ENCODE peak calls at places on chromosome 21, in four cellular contexts. M is upper lobe of left lung, T is GM10248, G is bronchial epithelial cell. K is an unnamed sample.

GRCh38 chr21:46124926-46125845 is 27.3 kb downstream of the COL6A2 start:
- DNase-seq in M (peak), G (no peak), T (no peak), K (peak)

GRCh38 chr21:45030637-45031218 is 43.7 kb upstream of the ADARB1 start:
- DNase-seq in T (no peak), G (no peak), M (no peak), K (no peak)

GRCh38 chr21:37416914-37417313 is 50.3 kb downstream of the DYRK1A start:
- DNase-seq in M (no peak), G (no peak), T (no peak), K (no peak)

GRCh38 chr21:33945652-33946270 is 30.2 kb upstream of the ATP5PO start:
- DNase-seq in T (no peak), M (no peak), G (peak), K (no peak)

GRCh38 chr21:39061766-39062165 is 121.5 kb downstream of the PSMG1 start:
- DNase-seq in G (no peak), M (no peak), T (no peak), K (no peak)

GRCh38 chr21:16569679-16570078 is 839.9 kb downstream of the USP25 start:
- DNase-seq in G (no peak), T (no peak), M (no peak), K (no peak)

GRCh38 chr21:39263372-39263771 is 50.1 kb downstream of the BRWD1 start:
- DNase-seq in M (no peak), G (peak), T (no peak), K (no peak)

GRCh38 chr21:15483138-15483780 is 246.5 kb upstream of the USP25 start:
- DNase-seq in G (peak), M (peak), T (peak), K (peak)

GRCh38 chr21:45972716-45973474 is 8.7 kb upstream of the COL6A1 start:
- DNase-seq in T (no peak), M (no peak), G (no peak), K (no peak)

GRCh38 chr21:29771491-29772066 is 168.2 kb downstream of the GRIK1 start:
- DNase-seq in T (no peak), G (peak), M (no peak), K (no peak)

GRCh38 chr21:31398574-31398973 is 54.5 kb upstream of the TIAM1 start:
- DNase-seq in T (no peak), G (no peak), M (no peak), K (no peak)

GRCh38 chr21:44931501-44932365 is 8.1 kb upstream of the SLX9 start:
- DNase-seq in T (no peak), M (no peak), G (no peak), K (no peak)

GRCh38 chr21:36829116-36829515 is 130.2 kb downstream of the SIM2 start:
- DNase-seq in G (no peak), T (no peak), M (no peak), K (no peak)

GRCh38 chr21:45192332-45192731 is 95.4 kb downstream of the POFUT2 start:
- DNase-seq in G (no peak), M (no peak), T (no peak), K (no peak)

GRCh38 chr21:38493549-38494253 is 4.6 kb downstream of the ERG start:
- DNase-seq in G (no peak), T (no peak), M (no peak), K (no peak)

GRCh38 chr21:31136891-31137290 is 98.6 kb upstream of the KRTAP19-8 start:
- DNase-seq in M (no peak), T (no peak), G (no peak), K (no peak)

GRCh38 chr21:44703731-44704635 is 7.0 kb downstream of the KRTAP10-12 start:
- DNase-seq in M (no peak), T (no peak), G (no peak), K (no peak)

GRCh38 chr21:34086887-34087306 is 13.5 kb downstream of the MRPS6 start:
- DNase-seq in M (no peak), G (no peak), T (no peak), K (no peak)

GRCh38 chr21:33293811-33294216 is 27.6 kb downstream of the IL10RB start:
- DNase-seq in G (peak), T (no peak), M (no peak), K (no peak)

GRCh38 chr21:38797470-38797869 is 8.3 kb upstream of the ETS2 start:
- DNase-seq in G (peak), M (peak), T (no peak), K (no peak)

GRCh38 chr21:45504516-45505415 is 37.5 kb downstream of the SLC19A1 start:
- DNase-seq in M (no peak), G (no peak), T (no peak), K (no peak)

GRCh38 chr21:29904359-29905282 is 35.2 kb downstream of the GRIK1 start:
- DNase-seq in G (peak), M (no peak), T (no peak), K (no peak)

GRCh38 chr21:45460611-45461368 is 55.8 kb downstream of the COL18A1 start:
- DNase-seq in T (no peak), G (peak), M (no peak), K (no peak)

DNA sequence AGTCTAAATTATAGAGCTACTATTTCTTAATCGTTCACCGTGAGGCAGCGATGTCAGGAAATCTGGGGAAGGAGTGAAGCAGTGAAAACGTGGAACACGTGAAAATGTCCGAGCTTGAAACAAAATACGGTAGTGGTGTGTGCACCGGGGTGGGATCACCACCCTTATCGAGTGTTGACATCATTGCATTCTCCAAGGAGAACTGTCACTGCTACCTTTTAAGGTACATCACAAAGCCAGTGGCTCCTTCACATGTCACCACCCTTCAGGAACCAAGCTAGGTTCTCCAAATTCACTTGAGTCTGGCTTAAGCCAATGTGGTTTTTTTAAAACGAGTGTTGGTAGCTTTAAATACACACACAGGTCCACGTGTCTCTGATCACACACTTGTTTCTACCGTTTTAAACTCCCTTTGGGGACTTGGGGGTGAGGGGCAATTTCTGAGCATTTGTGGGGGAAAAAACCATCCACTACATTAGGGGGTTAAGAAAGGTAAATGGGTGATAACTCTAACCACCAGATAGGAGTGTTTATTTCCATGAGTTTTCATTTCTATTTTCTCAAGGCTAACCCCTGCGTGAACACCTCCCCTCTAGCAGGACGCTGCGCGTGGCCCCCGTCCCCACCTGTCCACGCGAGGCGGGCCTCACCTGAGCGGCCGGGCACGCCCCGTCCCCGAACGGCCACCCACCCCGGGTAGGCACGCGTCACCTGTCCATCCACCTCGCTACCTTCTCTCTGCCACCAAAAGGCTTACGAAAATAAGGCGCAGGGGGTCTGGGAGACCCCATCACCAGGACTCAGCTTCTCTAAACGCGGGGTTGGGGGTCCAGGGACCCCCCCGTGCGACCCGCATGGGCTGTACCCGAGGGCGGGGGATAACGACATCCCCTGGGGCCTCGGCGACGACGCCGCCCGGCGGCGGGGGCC is 978 bp downstream of the PRDM15 start:
- DNase-seq in G (peak), M (peak), T (no peak), K (peak)
- TF ChIP-seq CTCF in G (no peak), M (no peak), T (no peak), K (no peak)

GRCh38 chr21:20698585-20698984 is 299.6 kb upstream of the NCAM2 start:
- DNase-seq in M (no peak), T (no peak), G (no peak), K (no peak)
- TF ChIP-seq CTCF in M (no peak), T (no peak), G (no peak), K (no peak)

DNA sequence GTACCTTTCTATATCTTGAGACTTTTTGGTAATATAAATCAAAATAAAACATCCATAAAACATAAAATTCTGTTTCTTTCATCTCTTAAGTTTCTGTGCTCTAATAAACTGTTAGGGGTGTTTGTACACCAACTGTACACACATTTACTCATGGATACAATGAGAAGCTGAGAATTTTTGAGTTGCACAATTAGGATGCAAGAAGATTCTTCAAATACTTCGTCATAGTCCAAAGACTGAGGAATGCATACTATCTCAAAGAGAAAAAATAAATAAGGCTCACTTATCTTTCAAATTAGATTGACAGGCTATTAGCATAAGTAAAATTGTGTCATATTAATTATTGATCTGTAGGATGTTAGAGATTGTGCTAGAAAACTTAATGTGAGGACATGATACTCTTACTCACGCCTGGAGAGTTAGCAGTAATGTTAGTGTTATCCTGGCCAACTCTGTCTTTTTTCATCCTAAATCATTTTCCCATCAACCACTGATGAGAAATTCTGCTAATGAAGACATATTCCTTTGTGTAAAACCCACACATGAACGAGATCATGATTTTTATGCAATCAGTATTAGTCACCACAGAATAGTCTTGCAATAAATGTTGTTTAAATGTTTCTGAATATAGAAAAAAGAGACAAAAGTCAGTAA is 659.1 kb downstream of the LTN1 start:
- DNase-seq in G (peak), T (no peak), M (no peak), K (no peak)
- TF ChIP-seq CTCF in G (no peak), T (no peak), M (no peak), K (no peak)

GRCh38 chr21:42466700-42467612 is 29.1 kb downstream of the RSPH1 start:
- DNase-seq in G (peak), M (peak), T (peak), K (peak)
- TF ChIP-seq CTCF in G (peak), M (no peak), T (peak), K (no peak)

K was measured in activated B cell treated with CpG ODN at 0.5 μM for 24 hours.